ENCODE peak calls at places on chromosomes 6 and 20, in seven cellular contexts. Z is WERI-Rb-1, Q is body of pancreas, S is pancreas, W is cardiac muscle cell, E is tibial nerve, J is heart right ventricle. N is an unnamed sample.
A peak's percentile ranks its signal among the peaks of the same experiment; 100 is the strongest.

GRCh38 chr6:44859901-44860410 is 468.2 kb upstream of the RUNX2 start:
- DNase-seq in J (no peak), E (no peak), Z (no peak), Q (no peak), W (no peak), S (no peak), N (no peak)

GRCh38 chr20:10705801-10706459 is 32.1 kb upstream of the JAG1 start:
- DNase-seq in E (no peak), J (no peak), Q (no peak), S (no peak), W (no peak), Z (no peak), N (no peak)

GRCh38 chr20:39825950-39826349 is 863.1 kb downstream of the MAFB start:
- DNase-seq in W (peak; percentile 24), S (no peak), Q (no peak), E (no peak), J (no peak), Z (no peak), N (no peak)

GRCh38 chr6:144931172-144932035 is 646.3 kb downstream of the UTRN start:
- DNase-seq in J (no peak), W (peak; percentile 54), S (no peak), E (peak; percentile 51), Q (peak; percentile 62), Z (peak; percentile 54), N (no peak)

GRCh38 chr20:430091-430999 is 22.2 kb downstream of the RBCK1 start:
- DNase-seq in Q (no peak), S (no peak), Z (no peak), W (no peak), E (no peak), J (no peak), N (no peak)

GRCh38 chr6:91653954-91654843 is 1067.3 kb upstream of the MAP3K7 start:
- DNase-seq in W (no peak), E (no peak), Q (no peak), Z (peak; percentile 61), J (no peak), S (no peak), N (no peak)

GRCh38 chr6:159681104-159681503 is 11.9 kb downstream of the SOD2 start:
- DNase-seq in E (no peak), W (no peak), Q (no peak), S (no peak), J (no peak), Z (no peak), N (no peak)

GRCh38 chr20:15949391-15949790 is 623.9 kb downstream of the KIF16B start:
- DNase-seq in J (no peak), S (no peak), W (no peak), Q (no peak), Z (no peak), E (no peak), N (no peak)

GRCh38 chr20:54346269-54346668 is 129.1 kb upstream of the DOK5 start:
- DNase-seq in Q (no peak), S (no peak), E (no peak), Z (no peak), J (no peak), W (no peak), N (no peak)

GRCh38 chr6:118524686-118525085 is 23.4 kb upstream of the PLN start:
- DNase-seq in S (no peak), E (no peak), Q (no peak), Z (no peak), W (no peak), J (no peak), N (no peak)

GRCh38 chr6:142900467-142900961 is 44.5 kb downstream of the HIVEP2 start:
- DNase-seq in S (no peak), E (no peak), Q (no peak), Z (no peak), J (no peak), W (peak; percentile 60), N (no peak)

GRCh38 chr6:137763861-137764260 is 103.2 kb upstream of the TNFAIP3 start:
- DNase-seq in J (no peak), Q (no peak), Z (no peak), S (no peak), E (no peak), W (no peak), N (no peak)

GRCh38 chr6:44258921-44259320 is 1.6 kb upstream of the SLC35B2 start:
- DNase-seq in J (no peak), S (no peak), Q (no peak), W (no peak), Z (no peak), E (no peak), N (no peak)

GRCh38 chr6:106025655-106026054 is 60.5 kb upstream of the PRDM1 start:
- DNase-seq in W (no peak), S (no peak), E (no peak), J (no peak), Q (no peak), Z (no peak), N (no peak)

GRCh38 chr6:31775184-31775583 is 1.9 kb downstream of the VWA7 start:
- DNase-seq in J (no peak), E (no peak), Q (no peak), Z (peak; percentile 84), W (no peak), S (no peak), N (no peak)

GRCh38 chr6:2875840-2876207 is 27.3 kb downstream of the SERPINB9 start:
- DNase-seq in E (no peak), S (no peak), Z (no peak), J (peak; percentile 43), Q (peak; percentile 34), W (peak; percentile 19), N (no peak)

GRCh38 chr6:53357576-53358343 is 9.0 kb upstream of the ELOVL5 start:
- DNase-seq in E (no peak), Q (no peak), Z (no peak), J (no peak), W (no peak), S (no peak), N (no peak)

GRCh38 chr6:25898289-25898977 is 24.4 kb upstream of the SLC17A3 start:
- DNase-seq in Z (no peak), Q (no peak), W (no peak), S (no peak), J (no peak), E (no peak), N (no peak)

GRCh38 chr20:53495357-53495756 is 98.3 kb downstream of the ZNF217 start:
- DNase-seq in Q (no peak), S (no peak), W (peak; percentile 28), Z (no peak), E (no peak), J (no peak), N (no peak)

GRCh38 chr6:129929433-129929832 is 68.3 kb upstream of the TMEM244 start:
- DNase-seq in Q (no peak), E (no peak), Z (no peak), S (no peak), J (no peak), W (peak; percentile 78), N (no peak)

GRCh38 chr6:122726649-122727048 is 52.9 kb upstream of the FABP7 start:
- DNase-seq in S (no peak), W (peak; percentile 20), Z (peak; percentile 93), E (no peak), Q (no peak), J (no peak), N (peak; percentile 37)

GRCh38 chr20:46330072-46330763 is 21.9 kb upstream of the CDH22 start:
- DNase-seq in J (no peak), Z (no peak), S (peak; percentile 89), W (no peak), E (no peak), Q (peak; percentile 76), N (no peak)

GRCh38 chr6:155077784-155078183 is 82.7 kb downstream of the TIAM2 start:
- DNase-seq in Z (no peak), E (no peak), S (no peak), Q (no peak), W (no peak), J (no peak), N (no peak)

GRCh38 chr20:10313701-10314100 is 95.1 kb downstream of the SNAP25 start:
- DNase-seq in S (no peak), J (no peak), E (no peak), W (peak; percentile 63), Q (no peak), Z (peak; percentile 59), N (no peak)

GRCh38 chr6:28764014-28764723 is 159.6 kb downstream of the TRIM27 start:
- DNase-seq in Z (no peak), S (no peak), J (no peak), W (no peak), Q (no peak), E (no peak), N (no peak)
- H3K4me3 ChIP-seq in Z (no peak overlapping the region), S (no peak overlapping the region), J (no peak overlapping the region), W (no peak overlapping the region), Q (no peak overlapping the region), E (no peak overlapping the region), N (peak overlapping the region; percentile 14)

GRCh38 chr20:14333734-14334133 is 3.7 kb downstream of the FLRT3 start:
- DNase-seq in S (no peak), Z (no peak), E (no peak), J (no peak), Q (no peak), W (no peak), N (no peak)
- H3K4me3 ChIP-seq in S (no peak overlapping the region), Z (no peak overlapping the region), E (no peak overlapping the region), J (no peak overlapping the region), Q (no peak overlapping the region), W (peak overlapping the region; percentile 12), N (no peak overlapping the region)

GRCh38 chr20:21125072-21125848 is 622 bp upstream of the KIZ start:
- DNase-seq in Q (peak; percentile 53), W (peak; percentile 55), E (no peak), Z (peak; percentile 69), J (peak; percentile 38), S (peak; percentile 46), N (no peak)
- H3K4me3 ChIP-seq in Q (no peak overlapping the region), W (peak overlapping the region; percentile 25), E (peak overlapping the region; percentile 71), Z (peak overlapping the region; percentile 92), J (peak overlapping the region; percentile 29), S (peak overlapping the region; percentile 91), N (peak overlapping the region; percentile 22)

DNA sequence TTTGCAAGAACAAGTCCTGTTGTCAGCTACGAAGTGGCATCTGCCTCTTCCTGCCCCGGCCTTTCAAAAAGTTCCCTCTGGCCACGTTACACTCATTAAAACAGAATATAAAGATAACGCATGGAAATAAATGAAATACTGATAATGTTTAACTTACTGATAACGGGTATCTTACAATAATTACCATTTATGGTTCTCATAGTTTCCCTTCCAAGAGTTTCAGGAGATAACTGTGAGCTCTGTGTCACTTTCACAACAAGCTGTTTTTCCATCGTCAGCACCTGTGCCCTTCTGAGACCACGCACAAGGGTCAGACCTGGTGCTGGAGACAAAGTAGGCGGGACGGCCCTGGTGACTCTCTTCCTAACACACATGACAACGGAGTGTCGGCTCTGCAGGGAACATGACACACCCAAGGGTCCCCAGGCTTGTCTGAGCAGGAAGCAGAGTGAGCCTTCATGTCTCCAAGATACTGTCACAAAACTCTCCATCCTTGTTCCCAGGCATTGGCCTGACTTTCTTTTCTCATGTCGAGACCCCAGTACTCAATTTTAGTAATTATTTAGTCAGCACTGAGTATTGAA is 86.2 kb upstream of the THBS2 start:
- DNase-seq in S (no peak), W (no peak), J (no peak), Z (no peak), E (no peak), Q (no peak), N (no peak)
- H3K4me3 ChIP-seq in S (no peak overlapping the region), W (no peak overlapping the region), J (no peak overlapping the region), Z (no peak overlapping the region), E (no peak overlapping the region), Q (no peak overlapping the region), N (no peak overlapping the region)

GRCh38 chr6:158662607-158663464 is 13.0 kb downstream of the SYTL3 start:
- DNase-seq in E (no peak), Z (no peak), W (peak; percentile 74), Q (no peak), S (no peak), J (no peak), N (no peak)
- H3K4me3 ChIP-seq in E (no peak overlapping the region), Z (no peak overlapping the region), W (no peak overlapping the region), Q (no peak overlapping the region), S (no peak overlapping the region), J (no peak overlapping the region), N (no peak overlapping the region)